ENCODE peak calls at places on chromosome 22, in seven cellular contexts. One of them, this sample, is unnamed.

GRCh38 chr22:30979932-30980331 is 10.9 kb downstream of the TUG1 start:
- DNase-seq in mucosa of descending colon: no peak
- DNase-seq in fibroblast of mammary gland: peak
- DNase-seq in HFF-Myc: no peak
- DNase-seq in pancreas: no peak
- DNase-seq in astrocyte of the cerebellum: no peak
- DNase-seq in fibroblast of pulmonary artery: no peak
- DNase-seq in this sample: no peak

GRCh38 chr22:42581762-42582716 is 28.3 kb downstream of the SERHL2 start:
- DNase-seq in mucosa of descending colon: peak
- DNase-seq in fibroblast of mammary gland: peak
- DNase-seq in HFF-Myc: peak
- DNase-seq in pancreas: peak
- DNase-seq in astrocyte of the cerebellum: no peak
- DNase-seq in fibroblast of pulmonary artery: peak
- DNase-seq in this sample: peak

GRCh38 chr22:32917577-32918375 is 116.3 kb downstream of the TIMP3 start:
- DNase-seq in mucosa of descending colon: no peak
- DNase-seq in fibroblast of mammary gland: no peak
- DNase-seq in HFF-Myc: no peak
- DNase-seq in pancreas: no peak
- DNase-seq in astrocyte of the cerebellum: no peak
- DNase-seq in fibroblast of pulmonary artery: peak
- DNase-seq in this sample: peak

GRCh38 chr22:34841321-34841901 is 224.5 kb upstream of the ISX start:
- DNase-seq in mucosa of descending colon: no peak
- DNase-seq in fibroblast of mammary gland: no peak
- DNase-seq in HFF-Myc: no peak
- DNase-seq in pancreas: no peak
- DNase-seq in astrocyte of the cerebellum: no peak
- DNase-seq in fibroblast of pulmonary artery: no peak
- DNase-seq in this sample: no peak

GRCh38 chr22:19694696-19695095 is 19.6 kb upstream of the SEPTIN5 start:
- DNase-seq in mucosa of descending colon: no peak
- DNase-seq in fibroblast of mammary gland: no peak
- DNase-seq in HFF-Myc: no peak
- DNase-seq in pancreas: no peak
- DNase-seq in astrocyte of the cerebellum: no peak
- DNase-seq in fibroblast of pulmonary artery: no peak
- DNase-seq in this sample: no peak

GRCh38 chr22:29689201-29689871 is 30.5 kb upstream of the CABP7 start:
- DNase-seq in mucosa of descending colon: no peak
- DNase-seq in fibroblast of mammary gland: no peak
- DNase-seq in HFF-Myc: no peak
- DNase-seq in pancreas: no peak
- DNase-seq in astrocyte of the cerebellum: no peak
- DNase-seq in fibroblast of pulmonary artery: no peak
- DNase-seq in this sample: no peak

GRCh38 chr22:21726650-21727049 is 8.9 kb downstream of the YPEL1 start:
- DNase-seq in mucosa of descending colon: no peak
- DNase-seq in fibroblast of mammary gland: no peak
- DNase-seq in HFF-Myc: no peak
- DNase-seq in pancreas: no peak
- DNase-seq in astrocyte of the cerebellum: no peak
- DNase-seq in fibroblast of pulmonary artery: peak
- DNase-seq in this sample: peak

GRCh38 chr22:49323751-49324415 is 503.8 kb downstream of the BRD1 start:
- DNase-seq in mucosa of descending colon: no peak
- DNase-seq in fibroblast of mammary gland: no peak
- DNase-seq in HFF-Myc: no peak
- DNase-seq in pancreas: peak
- DNase-seq in astrocyte of the cerebellum: no peak
- DNase-seq in fibroblast of pulmonary artery: no peak
- DNase-seq in this sample: no peak

GRCh38 chr22:19535001-19535400 is 10.8 kb upstream of the CLDN5 start:
- DNase-seq in mucosa of descending colon: no peak
- DNase-seq in fibroblast of mammary gland: no peak
- DNase-seq in HFF-Myc: no peak
- DNase-seq in pancreas: no peak
- DNase-seq in astrocyte of the cerebellum: no peak
- DNase-seq in fibroblast of pulmonary artery: no peak
- DNase-seq in this sample: no peak

GRCh38 chr22:20434773-20435172 is 2.9 kb downstream of the SCARF2 start:
- DNase-seq in mucosa of descending colon: no peak
- DNase-seq in fibroblast of mammary gland: no peak
- DNase-seq in HFF-Myc: no peak
- DNase-seq in pancreas: no peak
- DNase-seq in astrocyte of the cerebellum: no peak
- DNase-seq in fibroblast of pulmonary artery: no peak
- DNase-seq in this sample: no peak

GRCh38 chr22:22866381-22867111 is 21.1 kb upstream of the IGLL5 start:
- DNase-seq in mucosa of descending colon: no peak
- DNase-seq in fibroblast of mammary gland: peak
- DNase-seq in HFF-Myc: no peak
- DNase-seq in pancreas: no peak
- DNase-seq in astrocyte of the cerebellum: no peak
- DNase-seq in fibroblast of pulmonary artery: no peak
- DNase-seq in this sample: no peak

GRCh38 chr22:35643991-35644390 is 4.3 kb upstream of the APOL6 start:
- DNase-seq in mucosa of descending colon: no peak
- DNase-seq in fibroblast of mammary gland: no peak
- DNase-seq in HFF-Myc: no peak
- DNase-seq in pancreas: no peak
- DNase-seq in astrocyte of the cerebellum: no peak
- DNase-seq in fibroblast of pulmonary artery: no peak
- DNase-seq in this sample: no peak

GRCh38 chr22:49195636-49196035 is 632.0 kb downstream of the BRD1 start:
- DNase-seq in mucosa of descending colon: no peak
- DNase-seq in fibroblast of mammary gland: no peak
- DNase-seq in HFF-Myc: no peak
- DNase-seq in pancreas: no peak
- DNase-seq in astrocyte of the cerebellum: no peak
- DNase-seq in fibroblast of pulmonary artery: no peak
- DNase-seq in this sample: no peak

GRCh38 chr22:28799834-28800307 is 498 bp downstream of the XBP1 start:
- DNase-seq in mucosa of descending colon: peak
- DNase-seq in fibroblast of mammary gland: peak
- DNase-seq in HFF-Myc: no peak
- DNase-seq in pancreas: peak
- DNase-seq in astrocyte of the cerebellum: peak
- DNase-seq in fibroblast of pulmonary artery: peak
- DNase-seq in this sample: peak

GRCh38 chr22:39994566-39995345 is at the start of gene FAM83F:
- DNase-seq in mucosa of descending colon: peak
- DNase-seq in fibroblast of mammary gland: no peak
- DNase-seq in HFF-Myc: no peak
- DNase-seq in pancreas: peak
- DNase-seq in astrocyte of the cerebellum: no peak
- DNase-seq in fibroblast of pulmonary artery: no peak
- DNase-seq in this sample: no peak

GRCh38 chr22:35464399-35464798 is 64.5 kb downstream of the MCM5 start:
- DNase-seq in mucosa of descending colon: no peak
- DNase-seq in fibroblast of mammary gland: no peak
- DNase-seq in HFF-Myc: no peak
- DNase-seq in pancreas: no peak
- DNase-seq in astrocyte of the cerebellum: no peak
- DNase-seq in fibroblast of pulmonary artery: no peak
- DNase-seq in this sample: no peak

GRCh38 chr22:39174498-39175120 is 22.1 kb upstream of the CBX7 start:
- DNase-seq in mucosa of descending colon: peak
- DNase-seq in fibroblast of mammary gland: peak
- DNase-seq in HFF-Myc: peak
- DNase-seq in pancreas: no peak
- DNase-seq in astrocyte of the cerebellum: peak
- DNase-seq in fibroblast of pulmonary artery: peak
- DNase-seq in this sample: peak

GRCh38 chr22:45568213-45568612 is 65.5 kb downstream of the FBLN1 start:
- DNase-seq in mucosa of descending colon: no peak
- DNase-seq in fibroblast of mammary gland: no peak
- DNase-seq in HFF-Myc: no peak
- DNase-seq in pancreas: no peak
- DNase-seq in astrocyte of the cerebellum: no peak
- DNase-seq in fibroblast of pulmonary artery: no peak
- DNase-seq in this sample: no peak
- H3K4me3 ChIP-seq in mucosa of descending colon: no peak
- H3K4me3 ChIP-seq in fibroblast of mammary gland: no peak
- H3K4me3 ChIP-seq in HFF-Myc: no peak
- H3K4me3 ChIP-seq in pancreas: no peak
- H3K4me3 ChIP-seq in astrocyte of the cerebellum: no peak
- H3K4me3 ChIP-seq in fibroblast of pulmonary artery: no peak
- H3K4me3 ChIP-seq in this sample: no peak

GRCh38 chr22:41535244-41535643 is 9.0 kb downstream of the POLR3H start:
- DNase-seq in mucosa of descending colon: no peak
- DNase-seq in fibroblast of mammary gland: no peak
- DNase-seq in HFF-Myc: no peak
- DNase-seq in pancreas: no peak
- DNase-seq in astrocyte of the cerebellum: no peak
- DNase-seq in fibroblast of pulmonary artery: no peak
- DNase-seq in this sample: peak
- TF ChIP-seq CTCF in mucosa of descending colon: no peak
- TF ChIP-seq CTCF in fibroblast of mammary gland: peak
- TF ChIP-seq CTCF in HFF-Myc: peak
- TF ChIP-seq CTCF in pancreas: no peak
- TF ChIP-seq CTCF in astrocyte of the cerebellum: peak
- TF ChIP-seq CTCF in fibroblast of pulmonary artery: peak
- TF ChIP-seq CTCF in this sample: peak

GRCh38 chr22:37289156-37289735 is 6.9 kb downstream of the CYTH4 start:
- DNase-seq in mucosa of descending colon: no peak
- DNase-seq in fibroblast of mammary gland: no peak
- DNase-seq in HFF-Myc: no peak
- DNase-seq in pancreas: no peak
- DNase-seq in astrocyte of the cerebellum: no peak
- DNase-seq in fibroblast of pulmonary artery: no peak
- DNase-seq in this sample: no peak
- H3K4me3 ChIP-seq in mucosa of descending colon: no peak
- H3K4me3 ChIP-seq in fibroblast of mammary gland: no peak
- H3K4me3 ChIP-seq in HFF-Myc: no peak
- H3K4me3 ChIP-seq in pancreas: no peak
- H3K4me3 ChIP-seq in astrocyte of the cerebellum: no peak
- H3K4me3 ChIP-seq in fibroblast of pulmonary artery: no peak
- H3K4me3 ChIP-seq in this sample: no peak

GRCh38 chr22:46296257-46297150 is at the start of gene GTSE1:
- DNase-seq in mucosa of descending colon: peak
- DNase-seq in fibroblast of mammary gland: peak
- DNase-seq in HFF-Myc: peak
- DNase-seq in pancreas: peak
- DNase-seq in astrocyte of the cerebellum: peak
- DNase-seq in fibroblast of pulmonary artery: peak
- DNase-seq in this sample: peak
- TF ChIP-seq CTCF in mucosa of descending colon: peak
- TF ChIP-seq CTCF in fibroblast of mammary gland: no peak
- TF ChIP-seq CTCF in HFF-Myc: no peak
- TF ChIP-seq CTCF in pancreas: no peak
- TF ChIP-seq CTCF in astrocyte of the cerebellum: peak
- TF ChIP-seq CTCF in fibroblast of pulmonary artery: no peak
- TF ChIP-seq CTCF in this sample: peak